ENCODE peak calls at places on chromosomes 13 and 19, in eight cellular contexts. U, P, Q, J, A, W, Z and X are unnamed samples.

GRCh38 chr19:10568444-10568825 is 344 bp downstream of the CDKN2D start:
- DNase-seq in U (no peak), Z (peak), P (no peak), W (peak), J (no peak), Q (no peak), A (no peak), X (peak)

GRCh38 chr13:100517135-100517534 is 71.5 kb downstream of the GGACT start:
- DNase-seq in Q (no peak), Z (peak), A (no peak), J (no peak), P (no peak), U (no peak), W (no peak), X (no peak)

GRCh38 chr19:46890423-46891170 is 29.8 kb downstream of the ARHGAP35 start:
- DNase-seq in A (peak), Q (no peak), P (no peak), J (no peak), Z (no peak), U (no peak), W (no peak), X (no peak)

GRCh38 chr13:112014857-112015256 is 52.1 kb upstream of the SOX1 start:
- DNase-seq in U (no peak), A (no peak), P (no peak), Q (no peak), Z (no peak), J (no peak), W (no peak), X (no peak)

GRCh38 chr13:31044658-31045620 is 112.5 kb downstream of the TEX26 start:
- DNase-seq in W (no peak), U (no peak), P (no peak), A (no peak), Q (no peak), Z (no peak), J (no peak), X (no peak)

GRCh38 chr19:3055741-3056453 is 6.4 kb downstream of the TLE5 start:
- DNase-seq in Q (no peak), J (no peak), W (no peak), U (no peak), A (no peak), P (no peak), Z (peak), X (no peak)

GRCh38 chr19:2484178-2484937 is 8.4 kb downstream of the GADD45B start:
- DNase-seq in Z (no peak), A (no peak), Q (no peak), J (no peak), W (no peak), U (no peak), P (no peak), X (no peak)

GRCh38 chr19:47274891-47275865 is 493 bp downstream of the INAFM1 start:
- DNase-seq in Z (no peak), U (no peak), W (no peak), Q (no peak), A (no peak), J (no peak), P (no peak), X (peak)

GRCh38 chr13:30159446-30159839 is 147.9 kb downstream of the KATNAL1 start:
- DNase-seq in A (peak), W (no peak), J (no peak), U (no peak), Z (no peak), P (no peak), Q (no peak), X (no peak)

GRCh38 chr13:49791753-49792549 is 531 bp downstream of the KPNA3 start:
- DNase-seq in W (peak), Q (peak), P (peak), U (peak), A (no peak), J (no peak), Z (peak), X (peak)

GRCh38 chr13:97302611-97303010 is 80.5 kb downstream of the MBNL2 start:
- DNase-seq in Z (no peak), Q (no peak), P (no peak), W (no peak), J (no peak), U (no peak), A (no peak), X (no peak)

GRCh38 chr19:11483176-11484111 is 2.6 kb upstream of the ELAVL3 start:
- DNase-seq in J (no peak), A (no peak), P (peak), W (no peak), Z (peak), Q (no peak), U (no peak), X (no peak)

GRCh38 chr13:29583073-29583785 is 12.3 kb downstream of the SLC7A1 start:
- DNase-seq in W (no peak), Z (no peak), J (no peak), U (no peak), A (no peak), P (no peak), Q (no peak), X (no peak)

GRCh38 chr19:46674416-46675178 is 13.6 kb upstream of the DACT3 start:
- DNase-seq in U (no peak), Q (no peak), J (no peak), W (no peak), P (peak), A (no peak), Z (peak), X (no peak)

GRCh38 chr19:55209430-55210119 is at the start of gene PTPRH:
- DNase-seq in P (no peak), A (no peak), J (no peak), Z (no peak), W (no peak), U (no peak), Q (no peak), X (no peak)

GRCh38 chr19:58252102-58252685 is 23.5 kb downstream of the ZNF544 start:
- DNase-seq in Q (no peak), A (no peak), Z (no peak), J (no peak), W (no peak), U (no peak), P (no peak), X (no peak)

GRCh38 chr19:18596752-18597157 is 8.2 kb downstream of the REX1BD start:
- DNase-seq in Z (peak), W (no peak), A (no peak), J (no peak), P (peak), U (no peak), Q (no peak), X (peak)

GRCh38 chr13:106464076-106464475 is 71.4 kb downstream of the EFNB2 start:
- DNase-seq in P (no peak), Z (no peak), W (no peak), Q (no peak), U (no peak), A (peak), J (no peak), X (no peak)

GRCh38 chr19:3057275-3057714 is 5.0 kb downstream of the TLE5 start:
- DNase-seq in P (no peak), W (no peak), Q (no peak), A (no peak), U (peak), Z (peak), J (peak), X (peak)